ENCODE peak calls at places on chromosomes 1 and 21, in six cellular contexts. One of them, this sample, is unnamed.

GRCh38 chr1:3700631-3701030 is 48.3 kb downstream of the TP73 start:
- DNase-seq in K562: no peak
- DNase-seq in OCI-M1: no peak
- DNase-seq in caudate nucleus: no peak
- DNase-seq in effector CD4-positive, alpha-beta T cell: no peak
- DNase-seq in epithelial cell of esophagus: no peak
- DNase-seq in this sample: no peak

GRCh38 chr1:29321176-29321575 is 84.9 kb downstream of the PTPRU start:
- DNase-seq in K562: no peak
- DNase-seq in effector CD4-positive, alpha-beta T cell: no peak
- DNase-seq in epithelial cell of esophagus: no peak
- DNase-seq in caudate nucleus: no peak
- DNase-seq in OCI-M1: no peak
- DNase-seq in this sample: no peak

GRCh38 chr21:40531421-40531820 is 315.5 kb downstream of the DSCAM start:
- DNase-seq in K562: no peak
- DNase-seq in OCI-M1: no peak
- DNase-seq in caudate nucleus: no peak
- DNase-seq in effector CD4-positive, alpha-beta T cell: no peak
- DNase-seq in epithelial cell of esophagus: peak
- DNase-seq in this sample: peak

GRCh38 chr21:45994738-45995685 is 13.4 kb downstream of the COL6A1 start:
- DNase-seq in effector CD4-positive, alpha-beta T cell: no peak
- DNase-seq in K562: no peak
- DNase-seq in epithelial cell of esophagus: no peak
- DNase-seq in OCI-M1: no peak
- DNase-seq in caudate nucleus: no peak
- DNase-seq in this sample: no peak

GRCh38 chr1:8425150-8425780 is 107.4 kb downstream of the SLC45A1 start:
- DNase-seq in OCI-M1: no peak
- DNase-seq in caudate nucleus: no peak
- DNase-seq in epithelial cell of esophagus: no peak
- DNase-seq in effector CD4-positive, alpha-beta T cell: no peak
- DNase-seq in K562: no peak
- DNase-seq in this sample: no peak

GRCh38 chr1:10815863-10816195 is 19.4 kb upstream of the CASZ1 start:
- DNase-seq in OCI-M1: no peak
- DNase-seq in effector CD4-positive, alpha-beta T cell: no peak
- DNase-seq in K562: no peak
- DNase-seq in epithelial cell of esophagus: no peak
- DNase-seq in caudate nucleus: no peak
- DNase-seq in this sample: no peak

GRCh38 chr1:114334297-114334696 is 176.7 kb downstream of the TRIM33 start:
- DNase-seq in K562: no peak
- DNase-seq in effector CD4-positive, alpha-beta T cell: no peak
- DNase-seq in OCI-M1: no peak
- DNase-seq in caudate nucleus: no peak
- DNase-seq in epithelial cell of esophagus: no peak
- DNase-seq in this sample: no peak

GRCh38 chr1:33164120-33164519 is 17.7 kb downstream of the TRIM62 start:
- DNase-seq in OCI-M1: no peak
- DNase-seq in K562: no peak
- DNase-seq in effector CD4-positive, alpha-beta T cell: no peak
- DNase-seq in caudate nucleus: no peak
- DNase-seq in epithelial cell of esophagus: no peak
- DNase-seq in this sample: no peak

GRCh38 chr1:119141020-119141424 is 569 bp upstream of the WARS2 start:
- DNase-seq in K562: peak
- DNase-seq in caudate nucleus: no peak
- DNase-seq in OCI-M1: peak
- DNase-seq in effector CD4-positive, alpha-beta T cell: no peak
- DNase-seq in epithelial cell of esophagus: peak
- DNase-seq in this sample: peak

GRCh38 chr1:227764019-227764391 is 28.8 kb downstream of the SNAP47 start:
- DNase-seq in caudate nucleus: no peak
- DNase-seq in OCI-M1: no peak
- DNase-seq in epithelial cell of esophagus: peak
- DNase-seq in effector CD4-positive, alpha-beta T cell: no peak
- DNase-seq in K562: no peak
- DNase-seq in this sample: peak

GRCh38 chr1:11891433-11892186 is 32.9 kb upstream of the NPPB start:
- DNase-seq in K562: no peak
- DNase-seq in effector CD4-positive, alpha-beta T cell: no peak
- DNase-seq in epithelial cell of esophagus: no peak
- DNase-seq in OCI-M1: no peak
- DNase-seq in caudate nucleus: no peak
- DNase-seq in this sample: no peak

GRCh38 chr1:31423418-31423947 is 10.5 kb downstream of the SERINC2 start:
- DNase-seq in effector CD4-positive, alpha-beta T cell: no peak
- DNase-seq in OCI-M1: no peak
- DNase-seq in epithelial cell of esophagus: no peak
- DNase-seq in K562: no peak
- DNase-seq in caudate nucleus: no peak
- DNase-seq in this sample: peak

GRCh38 chr1:55284856-55285255 is 69.7 kb upstream of the USP24 start:
- DNase-seq in K562: peak
- DNase-seq in effector CD4-positive, alpha-beta T cell: no peak
- DNase-seq in epithelial cell of esophagus: peak
- DNase-seq in caudate nucleus: no peak
- DNase-seq in OCI-M1: peak
- DNase-seq in this sample: peak

GRCh38 chr1:154240294-154240831 is 19.6 kb downstream of the UBAP2L start:
- DNase-seq in OCI-M1: no peak
- DNase-seq in epithelial cell of esophagus: no peak
- DNase-seq in K562: no peak
- DNase-seq in effector CD4-positive, alpha-beta T cell: no peak
- DNase-seq in caudate nucleus: no peak
- DNase-seq in this sample: no peak

GRCh38 chr1:223727541-223727940 is 15.2 kb downstream of the CAPN2 start:
- DNase-seq in caudate nucleus: no peak
- DNase-seq in K562: no peak
- DNase-seq in epithelial cell of esophagus: no peak
- DNase-seq in OCI-M1: no peak
- DNase-seq in effector CD4-positive, alpha-beta T cell: no peak
- DNase-seq in this sample: no peak

GRCh38 chr21:18424250-18424649 is 20.7 kb upstream of the TMPRSS15 start:
- DNase-seq in K562: no peak
- DNase-seq in caudate nucleus: no peak
- DNase-seq in effector CD4-positive, alpha-beta T cell: no peak
- DNase-seq in OCI-M1: no peak
- DNase-seq in epithelial cell of esophagus: no peak
- DNase-seq in this sample: no peak

GRCh38 chr1:98086796-98087195 is 166.0 kb upstream of the DPYD start:
- DNase-seq in effector CD4-positive, alpha-beta T cell: no peak
- DNase-seq in K562: no peak
- DNase-seq in OCI-M1: no peak
- DNase-seq in epithelial cell of esophagus: peak
- DNase-seq in caudate nucleus: no peak
- DNase-seq in this sample: peak

GRCh38 chr1:58436615-58437297 is 109.8 kb downstream of the OMA1 start:
- DNase-seq in epithelial cell of esophagus: no peak
- DNase-seq in K562: peak
- DNase-seq in effector CD4-positive, alpha-beta T cell: no peak
- DNase-seq in OCI-M1: peak
- DNase-seq in caudate nucleus: no peak
- DNase-seq in this sample: no peak

GRCh38 chr1:203520315-203520714 is 26.4 kb downstream of the OPTC start:
- DNase-seq in OCI-M1: peak
- DNase-seq in K562: no peak
- DNase-seq in caudate nucleus: no peak
- DNase-seq in epithelial cell of esophagus: peak
- DNase-seq in effector CD4-positive, alpha-beta T cell: no peak
- DNase-seq in this sample: peak

GRCh38 chr1:21524686-21525339 is 15.6 kb downstream of the ALPL start:
- DNase-seq in effector CD4-positive, alpha-beta T cell: no peak
- DNase-seq in epithelial cell of esophagus: no peak
- DNase-seq in caudate nucleus: peak
- DNase-seq in OCI-M1: no peak
- DNase-seq in K562: no peak
- DNase-seq in this sample: no peak

GRCh38 chr1:92043621-92044020 is 13.8 kb downstream of the EPHX4 start:
- DNase-seq in K562: no peak
- DNase-seq in caudate nucleus: no peak
- DNase-seq in effector CD4-positive, alpha-beta T cell: no peak
- DNase-seq in epithelial cell of esophagus: peak
- DNase-seq in OCI-M1: no peak
- DNase-seq in this sample: no peak

GRCh38 chr1:212260557-212261342 is 24.5 kb upstream of the PPP2R5A start:
- DNase-seq in K562: no peak
- DNase-seq in caudate nucleus: no peak
- DNase-seq in epithelial cell of esophagus: peak
- DNase-seq in OCI-M1: no peak
- DNase-seq in effector CD4-positive, alpha-beta T cell: no peak
- DNase-seq in this sample: peak

GRCh38 chr1:109906160-109906838 is 4.3 kb upstream of the CSF1 start:
- DNase-seq in OCI-M1: peak
- DNase-seq in effector CD4-positive, alpha-beta T cell: peak
- DNase-seq in caudate nucleus: no peak
- DNase-seq in K562: no peak
- DNase-seq in epithelial cell of esophagus: no peak
- DNase-seq in this sample: peak

GRCh38 chr1:156436319-156437043 is 64.1 kb downstream of the MEF2D start:
- DNase-seq in effector CD4-positive, alpha-beta T cell: no peak
- DNase-seq in K562: no peak
- DNase-seq in epithelial cell of esophagus: no peak
- DNase-seq in OCI-M1: no peak
- DNase-seq in caudate nucleus: peak
- DNase-seq in this sample: no peak

GRCh38 chr1:18926315-18927081 is 24.1 kb upstream of the ALDH4A1 start:
- DNase-seq in K562: peak
- DNase-seq in caudate nucleus: no peak
- DNase-seq in epithelial cell of esophagus: peak
- DNase-seq in effector CD4-positive, alpha-beta T cell: peak
- DNase-seq in OCI-M1: peak
- DNase-seq in this sample: peak

GRCh38 chr1:219385786-219386427 is 212.2 kb downstream of the LYPLAL1 start:
- DNase-seq in epithelial cell of esophagus: peak
- DNase-seq in OCI-M1: peak
- DNase-seq in caudate nucleus: no peak
- DNase-seq in K562: peak
- DNase-seq in effector CD4-positive, alpha-beta T cell: no peak
- DNase-seq in this sample: peak

GRCh38 chr1:215128514-215128913 is 46.0 kb downstream of the KCNK2 start:
- DNase-seq in K562: no peak
- DNase-seq in epithelial cell of esophagus: no peak
- DNase-seq in OCI-M1: peak
- DNase-seq in effector CD4-positive, alpha-beta T cell: no peak
- DNase-seq in caudate nucleus: no peak
- DNase-seq in this sample: no peak

GRCh38 chr1:39491146-39491921 is at the start of gene BMP8A:
- DNase-seq in K562: peak
- DNase-seq in caudate nucleus: no peak
- DNase-seq in effector CD4-positive, alpha-beta T cell: peak
- DNase-seq in OCI-M1: peak
- DNase-seq in epithelial cell of esophagus: peak
- DNase-seq in this sample: peak

GRCh38 chr1:116064616-116065015 is 46.6 kb upstream of the MAB21L3 start:
- DNase-seq in K562: no peak
- DNase-seq in OCI-M1: no peak
- DNase-seq in effector CD4-positive, alpha-beta T cell: no peak
- DNase-seq in epithelial cell of esophagus: peak
- DNase-seq in caudate nucleus: no peak
- DNase-seq in this sample: peak

GRCh38 chr1:93720931-93721614 is 39.4 kb upstream of the BCAR3 start:
- DNase-seq in effector CD4-positive, alpha-beta T cell: no peak
- DNase-seq in caudate nucleus: no peak
- DNase-seq in OCI-M1: no peak
- DNase-seq in K562: no peak
- DNase-seq in epithelial cell of esophagus: peak
- DNase-seq in this sample: no peak

GRCh38 chr1:206578959-206579358 is 33.3 kb downstream of the EIF2D start:
- DNase-seq in caudate nucleus: no peak
- DNase-seq in effector CD4-positive, alpha-beta T cell: no peak
- DNase-seq in epithelial cell of esophagus: no peak
- DNase-seq in K562: no peak
- DNase-seq in OCI-M1: no peak
- DNase-seq in this sample: no peak

GRCh38 chr1:191882870-191883269 is 275.4 kb upstream of the RGS18 start:
- DNase-seq in effector CD4-positive, alpha-beta T cell: no peak
- DNase-seq in OCI-M1: no peak
- DNase-seq in caudate nucleus: no peak
- DNase-seq in K562: no peak
- DNase-seq in epithelial cell of esophagus: no peak
- DNase-seq in this sample: no peak

GRCh38 chr1:204455063-204455830 is 39.4 kb downstream of the PIK3C2B start:
- DNase-seq in epithelial cell of esophagus: no peak
- DNase-seq in OCI-M1: no peak
- DNase-seq in caudate nucleus: no peak
- DNase-seq in K562: no peak
- DNase-seq in effector CD4-positive, alpha-beta T cell: no peak
- DNase-seq in this sample: no peak

GRCh38 chr1:103790172-103790571 is 40.5 kb downstream of the AMY1C start:
- DNase-seq in effector CD4-positive, alpha-beta T cell: no peak
- DNase-seq in caudate nucleus: no peak
- DNase-seq in OCI-M1: no peak
- DNase-seq in epithelial cell of esophagus: no peak
- DNase-seq in K562: no peak
- DNase-seq in this sample: no peak